ENCODE peak calls at places on chromosomes 16 and 17, in six cellular contexts. D is AG04450, Q is endothelial cell of umbilical vein, P is dermis blood vessel endothelial cell, L is activated T-cell treated with anti-CD3 and anti-CD28 coated beads for 24 hours, S is NAMALWA. V is an unnamed sample.

GRCh38 chr16:30924797-30925645 is 1.6 kb downstream of the FBXL19 start:
- DNase-seq in D (no peak), Q (no peak), P (no peak), L (no peak), S (no peak), V (no peak)

GRCh38 chr17:82112181-82112865 is 14.3 kb upstream of the FASN start:
- DNase-seq in D (no peak), Q (no peak), P (no peak), L (no peak), S (no peak), V (no peak)

GRCh38 chr17:79986441-79987186 is 49.1 kb downstream of the TBC1D16 start:
- DNase-seq in D (no peak), Q (no peak), P (peak), L (no peak), S (no peak), V (peak)

GRCh38 chr16:64910351-64910750 is 211.5 kb downstream of the CDH11 start:
- DNase-seq in D (peak), Q (no peak), P (no peak), L (no peak), S (no peak), V (peak)

GRCh38 chr16:4336701-4337539 is 14.2 kb downstream of the PAM16 start:
- DNase-seq in D (no peak), Q (no peak), P (no peak), L (no peak), S (no peak), V (no peak)

GRCh38 chr17:7842950-7843535 is 9.0 kb downstream of the KDM6B start:
- DNase-seq in D (peak), Q (peak), P (peak), L (no peak), S (no peak), V (peak)

GRCh38 chr17:59634632-59635561 is 15.2 kb downstream of the CLTC start:
- DNase-seq in D (no peak), Q (peak), P (peak), L (no peak), S (no peak), V (no peak)

GRCh38 chr16:89020925-89021595 is 44.1 kb upstream of the CBFA2T3 start:
- DNase-seq in D (no peak), Q (no peak), P (no peak), L (no peak), S (no peak), V (no peak)

GRCh38 chr17:35242158-35242804 is 591 bp upstream of the SLFN5 start:
- DNase-seq in D (no peak), Q (peak), P (peak), L (peak), S (peak), V (peak)

GRCh38 chr16:89314357-89314756 is 96.9 kb downstream of the ZNF778 start:
- DNase-seq in D (no peak), Q (no peak), P (peak), L (peak), S (no peak), V (no peak)

GRCh38 chr16:69017036-69017783 is 88.2 kb upstream of the HAS3 start:
- DNase-seq in D (no peak), Q (peak), P (peak), L (no peak), S (no peak), V (peak)

GRCh38 chr17:17146791-17147406 is 59.2 kb downstream of the PLD6 start:
- DNase-seq in D (no peak), Q (no peak), P (no peak), L (no peak), S (peak), V (peak)

GRCh38 chr17:76261421-76262215 is 3.5 kb upstream of the UBALD2 start:
- DNase-seq in D (no peak), Q (peak), P (peak), L (no peak), S (peak), V (peak)